ENCODE peak calls at places on chromosome 16, in nine cellular contexts. K is tibial nerve, G is OCI-LY7, L is upper lobe of right lung, U is progenitor cell of endocrine pancreas, W is AG09319, Y is endothelial cell, I is IMR-90, P is left ventricle myocardium inferior. E is an unnamed sample.

GRCh38 chr16:65024649-65025243 is 97.1 kb downstream of the CDH11 start:
- DNase-seq in G (no peak), L (no peak), Y (peak; percentile 14), W (no peak), I (peak; percentile 79), P (no peak), U (no peak), K (no peak), E (no peak)

GRCh38 chr16:67104061-67104460 is 5.7 kb upstream of the PHAF1 start:
- DNase-seq in P (no peak), K (no peak), I (peak; percentile 23), Y (peak; percentile 21), W (no peak), G (no peak), U (no peak), L (no peak), E (no peak)

GRCh38 chr16:50195276-50195675 is 42.2 kb downstream of the TENT4B start:
- DNase-seq in U (no peak), L (no peak), G (no peak), P (no peak), Y (no peak), I (peak; percentile 72), W (no peak), K (no peak), E (no peak)

GRCh38 chr16:50996166-50996565 is 154.9 kb downstream of the SALL1 start:
- DNase-seq in Y (no peak), W (no peak), I (no peak), G (no peak), P (no peak), U (no peak), K (no peak), L (no peak), E (no peak)

GRCh38 chr16:89048087-89048729 is 45.4 kb upstream of the ACSF3 start:
- DNase-seq in K (no peak), W (no peak), I (no peak), L (no peak), G (no peak), Y (no peak), P (peak; percentile 13), U (no peak), E (no peak)

GRCh38 chr16:24670623-24671454 is 58.6 kb upstream of the TNRC6A start:
- DNase-seq in W (peak; percentile 58), P (peak; percentile 64), U (no peak), Y (no peak), G (peak; percentile 7), K (peak; percentile 15), L (peak; percentile 63), I (peak; percentile 92), E (peak; percentile 89)

GRCh38 chr16:2196981-2197511 is 641 bp upstream of the CASKIN1 start:
- DNase-seq in U (no peak), P (no peak), G (no peak), W (no peak), L (no peak), K (no peak), Y (no peak), I (no peak), E (no peak)

GRCh38 chr16:69554495-69554894 is 11.3 kb upstream of the NFAT5 start:
- DNase-seq in K (no peak), W (no peak), I (no peak), G (peak; percentile 20), L (no peak), U (no peak), Y (no peak), P (no peak), E (peak; percentile 30)

GRCh38 chr16:278863-279366 is 1.5 kb upstream of the ARHGDIG start:
- DNase-seq in I (peak; percentile 17), P (no peak), L (no peak), Y (no peak), W (no peak), K (no peak), G (peak; percentile 49), U (no peak), E (no peak)

GRCh38 chr16:5054876-5055865 is 10.6 kb downstream of the C16orf89 start:
- DNase-seq in W (no peak), U (no peak), G (no peak), Y (no peak), L (peak; percentile 34), P (no peak), I (no peak), K (no peak), E (no peak)

GRCh38 chr16:78551487-78552085 is 452.1 kb downstream of the WWOX start:
- DNase-seq in U (no peak), W (no peak), Y (no peak), P (no peak), L (no peak), I (no peak), G (no peak), K (no peak), E (no peak)

DNA sequence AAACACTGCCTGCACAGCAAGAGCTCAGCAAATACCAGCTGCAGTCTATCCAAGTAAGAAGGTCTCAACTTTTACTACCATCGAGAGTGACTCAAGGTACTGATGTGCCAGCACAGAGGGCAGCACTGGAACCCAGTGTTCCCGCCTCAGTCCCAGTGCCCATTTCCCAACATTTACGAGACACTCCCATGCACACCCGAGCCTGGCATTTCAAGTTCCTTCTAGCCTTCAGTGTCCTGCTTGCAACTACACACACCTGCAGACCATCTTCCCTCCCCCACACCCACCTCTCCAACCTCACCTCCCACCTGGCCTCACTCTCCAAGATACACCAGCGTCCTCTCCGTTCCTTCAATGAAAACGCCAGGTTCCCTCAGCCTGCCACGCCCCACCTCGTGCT is 3.2 kb downstream of the KLHDC4 start:
- DNase-seq in Y (no peak), W (no peak), P (no peak), K (no peak), U (no peak), L (no peak), G (no peak), I (no peak), E (no peak)
- TF ChIP-seq CTCF in Y (no peak), W (no peak), P (no peak), K (no peak), U (no peak), L (no peak), G (peak; percentile 19), I (no peak), E (no peak)

GRCh38 chr16:58516768-58517107 is 1.4 kb downstream of the SETD6 start:
- DNase-seq in K (no peak), I (no peak), W (no peak), U (no peak), P (no peak), G (no peak), L (no peak), Y (no peak), E (no peak)

GRCh38 chr16:58515871-58516767 is 802 bp downstream of the SETD6 start:
- DNase-seq in K (no peak), U (no peak), L (peak; percentile 80), P (no peak), W (no peak), Y (no peak), I (no peak), G (peak; percentile 75), E (no peak)

GRCh38 chr16:58518083-58518979 is 3.0 kb downstream of the SETD6 start:
- DNase-seq in P (no peak), L (no peak), Y (no peak), W (no peak), U (no peak), I (no peak), K (no peak), G (no peak), E (no peak)

GRCh38 chr16:58513874-58514273 is 1.4 kb upstream of the SETD6 start:
- DNase-seq in W (no peak), Y (no peak), G (no peak), U (no peak), L (no peak), P (no peak), K (no peak), I (peak; percentile 30), E (no peak)

GRCh38 chr16:58515125-58515870 is at the start of gene SETD6:
- DNase-seq in K (peak; percentile 70), U (peak; percentile 79), I (peak; percentile 84), L (peak; percentile 95), P (peak; percentile 89), Y (peak; percentile 87), G (peak; percentile 77), W (peak; percentile 54), E (peak; percentile 95)
- TF ChIP-seq CTCF in K (no peak), U (peak; percentile 48), I (peak; percentile 3), L (peak; percentile 14), P (peak; percentile 47), Y (no peak), G (no peak), W (no peak), E (peak; percentile 27)

GRCh38 chr16:59214455-59214854 is 480.3 kb upstream of the GOT2 start:
- DNase-seq in U (no peak), Y (no peak), G (no peak), K (no peak), W (no peak), L (no peak), I (no peak), P (no peak), E (no peak)
- TF ChIP-seq CTCF in U (no peak), Y (no peak), G (no peak), K (no peak), W (no peak), L (no peak), I (no peak), P (no peak), E (no peak)

GRCh38 chr16:87346517-87347060 is 29.4 kb upstream of the C16orf95 start:
- DNase-seq in Y (no peak), W (no peak), I (no peak), K (no peak), L (no peak), P (no peak), U (no peak), G (no peak), E (no peak)

GRCh38 chr16:87348616-87349157 is 31.5 kb upstream of the C16orf95 start:
- DNase-seq in U (no peak), P (no peak), K (no peak), G (no peak), Y (no peak), I (no peak), W (no peak), L (no peak), E (no peak)

GRCh38 chr16:87345721-87346424 is 28.7 kb upstream of the C16orf95 start:
- DNase-seq in L (no peak), G (no peak), K (no peak), I (no peak), W (no peak), Y (no peak), P (no peak), U (no peak), E (no peak)

GRCh38 chr16:87350031-87350430 is 32.8 kb upstream of the C16orf95 start:
- DNase-seq in K (no peak), Y (no peak), U (no peak), L (no peak), G (no peak), W (no peak), P (no peak), I (no peak), E (no peak)

DNA sequence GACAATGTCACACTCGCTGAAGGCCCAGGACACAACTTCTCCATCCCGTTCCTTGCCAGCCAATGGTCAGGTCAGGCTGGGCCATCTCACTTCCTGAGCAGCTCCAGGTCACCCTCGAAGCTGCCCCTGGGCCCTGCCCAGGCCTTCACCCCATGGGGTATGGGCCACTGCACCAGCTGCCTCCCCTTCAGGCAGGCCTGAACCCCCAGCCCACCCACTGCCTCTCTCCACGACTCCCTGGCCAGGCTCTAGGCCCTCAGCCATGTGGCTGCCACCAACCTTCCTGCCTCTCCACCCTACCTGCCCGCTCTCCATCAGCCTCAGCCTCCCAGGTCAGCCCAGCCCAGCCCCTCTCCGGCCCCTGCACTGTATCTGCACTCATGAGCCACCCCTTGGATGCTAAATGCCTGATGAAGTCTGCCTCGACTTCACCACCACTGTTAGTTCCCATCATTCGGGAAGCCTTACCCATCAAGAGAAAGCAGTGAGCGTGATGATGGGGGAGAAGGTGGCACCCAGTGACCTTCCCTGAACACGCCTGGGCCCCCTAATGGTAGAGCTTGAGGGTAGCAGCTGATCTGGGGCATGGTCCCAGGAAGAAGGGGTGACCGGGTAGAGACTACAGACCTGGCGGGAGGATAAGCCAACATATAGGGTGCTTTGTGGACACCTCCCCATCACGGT is 30.9 kb upstream of the C16orf95 start:
- DNase-seq in P (no peak), W (no peak), I (no peak), U (no peak), K (no peak), Y (no peak), G (no peak), L (no peak), E (no peak)
- TF ChIP-seq CTCF in P (no peak), W (no peak), I (no peak), U (peak; percentile 10), K (no peak), Y (no peak), G (peak; percentile 37), L (no peak), E (no peak)

E was measured in osteocyte.